ENCODE peak calls at places on chromosomes 2 and 18, in four cellular contexts. P is lower lobe of right lung, R is brain microvascular endothelial cell, B is HFFc6. D is an unnamed sample.

GRCh38 chr2:45506756-45507155 is 104.3 kb downstream of the SRBD1 start:
- DNase-seq in P (no peak), B (no peak), R (no peak), D (no peak)

GRCh38 chr2:148615446-148615845 is 29.1 kb upstream of the EPC2 start:
- DNase-seq in P (no peak), B (no peak), R (no peak), D (no peak)

GRCh38 chr2:41947701-41948396 is 100.0 kb upstream of the PKDCC start:
- DNase-seq in P (no peak), R (no peak), B (no peak), D (peak; percentile 33)

GRCh38 chr2:137693521-137693920 is 270.8 kb upstream of the HNMT start:
- DNase-seq in P (no peak), B (no peak), R (no peak), D (no peak)

GRCh38 chr2:30569991-30570390 is 122.9 kb downstream of the LCLAT1 start:
- DNase-seq in R (no peak), B (no peak), P (no peak), D (no peak)

GRCh38 chr2:235008584-235009044 is 56.8 kb downstream of the SH3BP4 start:
- DNase-seq in R (no peak), P (no peak), B (no peak), D (no peak)

GRCh38 chr2:152542995-152543481 is 174.2 kb downstream of the PRPF40A start:
- DNase-seq in P (no peak), R (peak; percentile 88), B (peak; percentile 92), D (no peak)

GRCh38 chr2:69693059-69693458 is 48.9 kb upstream of the ANXA4 start:
- DNase-seq in P (no peak), R (no peak), B (no peak), D (no peak)

GRCh38 chr2:66509326-66509811 is 74.4 kb downstream of the MEIS1 start:
- DNase-seq in P (no peak), R (no peak), B (peak; percentile 62), D (no peak)

GRCh38 chr2:23124214-23124735 is 260.7 kb upstream of the KLHL29 start:
- DNase-seq in R (no peak), P (no peak), B (no peak), D (no peak)

GRCh38 chr2:1162768-1163584 is 212.3 kb downstream of the SNTG2 start:
- DNase-seq in R (peak; percentile 53), B (no peak), P (no peak), D (no peak)

GRCh38 chr2:38959938-38960608 is 70.4 kb downstream of the ARHGEF33 start:
- DNase-seq in P (peak; percentile 82), R (peak; percentile 73), B (peak; percentile 50), D (peak; percentile 85)

GRCh38 chr2:239389414-239390329 is 11.1 kb downstream of the HDAC4 start:
- DNase-seq in B (no peak), R (no peak), P (peak; percentile 32), D (peak; percentile 7)

GRCh38 chr2:55025082-55025481 is 25.2 kb downstream of the RTN4 start:
- DNase-seq in B (no peak), P (no peak), R (no peak), D (no peak)

DNA sequence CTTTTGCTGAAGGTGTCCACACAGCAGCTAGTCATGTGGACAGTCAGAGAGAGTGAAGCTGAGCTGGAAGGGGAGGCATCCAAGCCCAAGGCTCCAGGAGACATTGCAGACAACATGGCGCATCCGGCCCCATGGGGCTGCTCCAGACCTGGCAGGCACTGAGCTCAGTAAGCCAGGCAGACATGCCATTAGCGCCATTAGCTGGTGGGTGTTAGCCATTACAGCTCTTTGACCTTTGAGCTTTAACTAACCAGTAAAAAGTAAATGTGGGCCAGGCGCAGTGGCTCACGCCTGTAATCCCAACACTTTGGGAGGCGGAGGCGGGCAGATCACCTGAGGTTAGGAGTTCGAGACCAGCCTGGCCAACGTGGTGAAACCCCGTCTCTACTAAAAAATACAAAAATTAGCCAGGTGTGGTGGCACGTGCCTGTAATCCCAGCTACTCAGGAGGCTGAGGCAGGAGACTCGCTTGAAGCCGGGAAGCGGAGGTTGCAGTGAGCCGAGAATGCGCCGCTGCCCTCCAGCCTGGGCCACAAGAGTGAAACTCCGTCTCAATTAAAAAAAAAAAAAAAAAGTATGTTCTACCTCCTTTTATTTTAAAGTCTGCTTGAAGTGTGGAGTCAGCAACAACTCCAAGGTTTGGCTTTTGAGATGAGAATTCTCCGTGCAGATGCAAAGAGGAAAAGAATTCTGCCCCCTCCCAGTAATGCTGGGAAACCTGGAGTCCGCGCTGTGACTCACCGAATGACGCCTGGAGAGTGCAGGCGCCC is 69.4 kb downstream of the TWSG1 start:
- DNase-seq in P (no peak), R (peak; percentile 49), B (no peak), D (no peak)
- TF ChIP-seq CTCF in P (no peak), R (no peak), B (no peak), D (no peak)

GRCh38 chr2:114008720-114009119 is 118.8 kb downstream of the ACTR3 start:
- DNase-seq in B (no peak), P (no peak), R (no peak), D (no peak)

GRCh38 chr2:114010001-114010400 is 120.1 kb downstream of the ACTR3 start:
- DNase-seq in P (no peak), B (peak; percentile 14), R (no peak), D (no peak)

GRCh38 chr2:114006460-114006859 is 116.6 kb downstream of the ACTR3 start:
- DNase-seq in B (no peak), R (no peak), P (no peak), D (no peak)

GRCh38 chr2:114009125-114009923 is 119.4 kb downstream of the ACTR3 start:
- DNase-seq in B (no peak), P (no peak), R (no peak), D (no peak)

GRCh38 chr2:114011709-114012108 is 121.8 kb downstream of the ACTR3 start:
- DNase-seq in P (no peak), R (no peak), B (no peak), D (no peak)
- TF ChIP-seq CTCF in P (no peak), R (no peak), B (no peak), D (no peak)

DNA sequence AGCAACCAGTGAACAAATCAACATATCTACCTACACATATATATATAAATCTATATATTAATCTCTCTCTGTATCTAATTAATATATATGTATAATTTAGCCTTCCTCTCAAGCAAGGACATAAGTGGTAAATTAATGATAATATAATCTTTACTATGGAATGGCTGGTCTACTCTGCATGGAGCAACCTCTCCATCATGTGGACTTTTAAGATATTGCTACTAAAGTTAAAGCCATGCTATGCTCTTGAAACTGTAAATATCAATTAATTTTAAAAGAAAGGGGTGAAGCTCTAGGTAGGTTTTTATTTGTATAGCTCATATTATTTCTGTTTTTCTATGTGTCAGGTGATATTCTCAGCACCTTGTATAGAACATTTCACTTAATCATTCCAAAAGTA is 147.0 kb downstream of the PPP1R1C start:
- DNase-seq in R (no peak), B (peak; percentile 39), P (no peak), D (no peak)
- TF ChIP-seq CTCF in R (peak; percentile 44), B (peak; percentile 80), P (no peak), D (no peak)

DNA sequence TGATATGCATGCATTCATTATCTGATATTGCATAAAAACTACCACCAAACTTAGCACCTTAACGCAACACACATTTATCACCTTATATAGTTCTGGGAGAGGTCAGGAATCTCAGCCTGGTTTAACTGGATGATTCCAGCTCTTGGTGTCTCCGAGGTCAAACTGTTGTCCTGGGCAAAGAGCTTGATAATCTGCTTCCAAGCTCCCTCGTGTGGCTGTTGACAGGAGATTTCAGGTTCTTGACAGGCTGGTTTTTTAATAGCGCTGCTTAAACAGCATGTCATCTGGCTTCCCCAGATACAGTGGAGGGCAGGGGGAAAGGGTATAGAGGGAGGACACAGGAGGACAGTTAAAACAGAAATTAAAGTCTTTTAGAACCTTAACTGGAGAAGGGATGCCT is 785.0 kb downstream of the CNTNAP5 start:
- DNase-seq in B (no peak), R (no peak), P (no peak), D (no peak)
- TF ChIP-seq CTCF in B (no peak), R (no peak), P (no peak), D (no peak)

GRCh38 chr2:99154643-99155536 is at the start of the genes LIPT1 and TSGA10:
- DNase-seq in P (peak; percentile 95), B (peak; percentile 79), R (peak; percentile 80), D (peak; percentile 91)
- TF ChIP-seq CTCF in P (peak; percentile 6), B (peak; percentile 46), R (peak; percentile 25), D (no peak)